ENCODE peak calls at places on chromosomes 13 and 19, in six cellular contexts. F, Q, B, C, V and J are unnamed samples.

GRCh38 chr19:9721861-9722260 is 46.7 kb downstream of the ZNF846 start:
- DNase-seq in Q (no peak), B (peak; percentile 23), C (no peak), F (no peak), V (no peak), J (no peak)

GRCh38 chr13:39810091-39810877 is 154.8 kb downstream of the COG6 start:
- DNase-seq in V (no peak), F (no peak), C (no peak), Q (no peak), B (no peak), J (no peak)

GRCh38 chr13:114118086-114118762 is 14.2 kb downstream of the RASA3 start:
- DNase-seq in C (no peak), F (no peak), B (no peak), V (no peak), Q (peak; percentile 10), J (no peak)

GRCh38 chr13:25727776-25728175 is 324.0 kb downstream of the SHISA2 start:
- DNase-seq in B (peak; percentile 22), V (no peak), C (no peak), F (no peak), Q (no peak), J (no peak)

GRCh38 chr19:46803555-46803954 is 15.2 kb upstream of the SLC1A5 start:
- DNase-seq in C (no peak), B (no peak), V (no peak), Q (no peak), F (peak; percentile 30), J (no peak)

GRCh38 chr13:72726721-72727416 is 560 bp downstream of the MZT1 start:
- DNase-seq in C (no peak), Q (no peak), F (peak; percentile 63), V (peak; percentile 47), B (peak; percentile 75), J (no peak)

GRCh38 chr13:34201050-34201913 is 383.3 kb downstream of the RFC3 start:
- DNase-seq in C (no peak), V (no peak), F (no peak), B (no peak), Q (no peak), J (no peak)

GRCh38 chr13:102392810-102393209 is 9.0 kb downstream of the FGF14 start:
- DNase-seq in C (no peak), Q (no peak), F (no peak), B (no peak), V (no peak), J (no peak)

GRCh38 chr19:50435627-50436026 is 2.9 kb downstream of the MYBPC2 start:
- DNase-seq in V (no peak), B (no peak), F (no peak), C (no peak), Q (no peak), J (no peak)

GRCh38 chr13:31747966-31748365 is 8.6 kb downstream of the RXFP2 start:
- DNase-seq in Q (no peak), V (no peak), B (no peak), C (no peak), F (no peak), J (no peak)

GRCh38 chr13:51257187-51257586 is 35.0 kb downstream of the FAM124A start:
- DNase-seq in C (no peak), Q (no peak), B (peak; percentile 52), F (no peak), V (no peak), J (no peak)

GRCh38 chr13:42272115-42272756 is at the start of gene AKAP11:
- DNase-seq in B (peak; percentile 73), C (no peak), V (no peak), Q (peak; percentile 52), F (peak; percentile 51), J (no peak)

GRCh38 chr13:50911051-50911690 is 1.6 kb downstream of the RNASEH2B start:
- DNase-seq in B (no peak), F (no peak), V (peak; percentile 64), C (no peak), Q (no peak), J (no peak)

GRCh38 chr19:53947624-53948023 is 15.1 kb upstream of the CACNG8 start:
- DNase-seq in V (no peak), Q (no peak), F (no peak), C (no peak), B (peak; percentile 85), J (no peak)

GRCh38 chr19:53865918-53866696 is 1.6 kb upstream of the MYADM start:
- DNase-seq in V (no peak), B (peak; percentile 85), Q (no peak), F (peak; percentile 81), C (no peak), J (no peak)

GRCh38 chr13:113777311-113778260 is 18.6 kb downstream of the TMEM255B start:
- DNase-seq in C (no peak), Q (no peak), V (no peak), F (no peak), B (peak; percentile 78), J (no peak)

GRCh38 chr13:20995245-20995829 is 66.0 kb downstream of the LATS2 start:
- DNase-seq in V (no peak), F (no peak), C (no peak), Q (no peak), B (no peak), J (no peak)

GRCh38 chr19:8552810-8553209 is 24.4 kb downstream of the MYO1F start:
- DNase-seq in B (peak; percentile 89), V (no peak), F (no peak), Q (no peak), C (peak; percentile 56), J (no peak)

GRCh38 chr13:74820809-74821208 is 661.2 kb downstream of the TBC1D4 start:
- DNase-seq in Q (no peak), V (no peak), B (peak; percentile 23), C (no peak), F (no peak), J (no peak)

GRCh38 chr19:11361037-11361770 is 6.0 kb downstream of the PLPPR2 start:
- DNase-seq in F (peak; percentile 92), Q (no peak), V (no peak), B (peak; percentile 99), C (no peak), J (no peak)

GRCh38 chr19:53504903-53505302 is 33.0 kb upstream of the ZNF331 start:
- DNase-seq in F (no peak), C (no peak), Q (no peak), V (no peak), B (no peak), J (no peak)

GRCh38 chr13:51539887-51540286 is 44.4 kb upstream of the WDFY2 start:
- DNase-seq in F (no peak), Q (no peak), B (no peak), V (no peak), C (no peak), J (no peak)

GRCh38 chr13:47801555-47801954 is 199.5 kb downstream of the SUCLA2 start:
- DNase-seq in Q (no peak), B (no peak), V (no peak), C (no peak), F (no peak), J (no peak)

GRCh38 chr13:60047943-60048342 is 115.8 kb downstream of the DIAPH3 start:
- DNase-seq in V (no peak), Q (no peak), F (no peak), B (peak; percentile 43), C (peak; percentile 35), J (no peak)

GRCh38 chr13:51769455-51770127 is 34.4 kb downstream of the DHRS12 start:
- DNase-seq in Q (no peak), F (no peak), V (no peak), B (no peak), C (no peak), J (no peak)

GRCh38 chr19:22595918-22596341 is 38.2 kb upstream of the ZNF492 start:
- DNase-seq in C (no peak), V (no peak), F (no peak), B (no peak), Q (no peak), J (no peak)

GRCh38 chr19:40433391-40434216 is 7.8 kb upstream of the SERTAD1 start:
- DNase-seq in B (peak; percentile 91), Q (peak; percentile 87), F (peak; percentile 92), V (peak; percentile 38), C (no peak), J (no peak)

GRCh38 chr19:35868823-35869326 is 501 bp downstream of the APLP1 start:
- DNase-seq in V (no peak), F (no peak), C (no peak), Q (no peak), B (peak; percentile 20), J (no peak)
- H3K4me3 ChIP-seq in V (peak overlapping the region; percentile 27), F (peak overlapping the region; percentile 25), C (peak overlapping the region; percentile 82), Q (peak overlapping the region; percentile 65), B (peak overlapping the region; percentile 84), J (peak overlapping the region; percentile 89)

GRCh38 chr19:19530423-19530804 is 1.7 kb downstream of the YJEFN3 start:
- DNase-seq in F (no peak), B (peak; percentile 71), V (no peak), Q (no peak), C (no peak), J (no peak)

GRCh38 chr19:19527674-19528625 is 761 bp upstream of the YJEFN3 start:
- DNase-seq in B (peak; percentile 1), F (no peak), V (no peak), Q (no peak), C (no peak), J (no peak)

GRCh38 chr19:19529783-19530422 is 1.2 kb downstream of the YJEFN3 start:
- DNase-seq in F (no peak), B (peak; percentile 1), C (no peak), Q (no peak), V (no peak), J (no peak)

GRCh38 chr19:19527371-19527656 is 1.4 kb upstream of the YJEFN3 start:
- DNase-seq in Q (no peak), V (no peak), C (no peak), F (no peak), B (no peak), J (no peak)

DNA sequence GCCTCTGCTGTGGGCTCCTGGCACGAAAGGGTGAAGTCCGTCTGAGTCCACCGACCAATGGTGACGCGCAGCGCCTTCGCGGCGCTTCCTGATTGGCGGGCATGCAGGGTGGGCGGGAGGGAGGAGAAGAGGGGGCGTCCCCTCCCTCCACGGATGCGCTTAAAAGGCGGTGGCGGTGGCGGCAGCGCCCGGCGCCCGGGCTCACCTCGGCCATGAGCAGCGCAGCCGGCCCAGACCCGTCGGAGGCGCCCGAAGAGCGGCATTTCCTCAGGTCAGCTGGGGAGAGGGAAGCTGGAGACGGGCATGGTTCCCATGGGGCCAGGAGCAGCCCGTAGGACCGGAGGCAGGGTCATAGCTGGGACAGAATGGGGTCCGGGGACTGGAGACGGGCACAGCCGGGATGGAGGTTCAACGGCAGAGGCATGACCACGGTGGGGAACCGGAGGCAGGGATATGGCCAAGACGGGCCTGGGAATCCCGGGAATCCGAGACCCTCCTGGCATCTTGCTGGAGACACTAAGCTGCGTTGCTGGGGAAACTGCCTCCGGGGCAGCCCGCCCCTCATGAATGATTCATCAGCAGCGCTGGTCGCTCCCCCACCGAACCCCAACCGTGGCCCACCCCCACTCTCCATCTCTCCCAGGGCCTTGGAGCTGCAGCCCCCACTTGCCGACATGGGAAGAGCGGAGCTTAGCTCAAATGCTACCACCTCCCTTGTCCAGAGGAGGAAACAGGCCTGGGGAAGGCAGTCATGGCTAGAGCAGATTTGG is at the start of gene YJEFN3:
- DNase-seq in F (no peak), B (peak; percentile 86), V (no peak), C (no peak), Q (no peak), J (no peak)
- TF ChIP-seq POLR2AphosphoS5 in F (no peak), B (peak; percentile 61), V (no peak), C (peak; percentile 40), Q (no peak), J (no peak)

GRCh38 chr19:17931532-17932191 is 1.2 kb upstream of the CCDC124 start:
- DNase-seq in B (peak; percentile 94), F (no peak), Q (no peak), V (no peak), C (no peak), J (no peak)
- H3K4me3 ChIP-seq in B (peak overlapping the region; percentile 95), F (no peak overlapping the region), Q (peak overlapping the region; percentile 100), V (no peak overlapping the region), C (peak overlapping the region; percentile 93), J (no peak overlapping the region)

GRCh38 chr19:38929929-38930775 is at the start of gene SARS2:
- DNase-seq in C (peak; percentile 81), F (peak; percentile 93), B (peak; percentile 97), V (peak; percentile 92), Q (peak; percentile 90), J (peak; percentile 100)
- TF ChIP-seq POLR2AphosphoS5 in C (no peak), F (no peak), B (peak; percentile 86), V (peak; percentile 93), Q (peak; percentile 72), J (peak; percentile 100)